ENCODE peak calls at places on chromosome 9, in nine cellular contexts. U is frontal cortex; E is sigmoid colon; R is astrocyte of the spinal cord; K is activated naive CD4-positive, alpha-beta T cell; C is GDM1; T is foreskin fibroblast; X is T-helper 17 cell; D is EH. H is an unnamed sample.
A peak's percentile ranks its signal among the peaks of the same experiment; 100 is the strongest.

GRCh38 chr9:70435948-70436347 is 21.5 kb upstream of the KLF9 start:
- DNase-seq in X (no peak), U (no peak), C (no peak), D (peak; percentile 91), E (no peak), R (peak; percentile 83), T (peak; percentile 91), K (no peak), H (peak; percentile 81)

GRCh38 chr9:91705386-91705785 is 244.6 kb downstream of the ROR2 start:
- DNase-seq in E (no peak), K (no peak), C (no peak), T (no peak), D (no peak), X (no peak), R (no peak), U (no peak), H (no peak)

GRCh38 chr9:69945671-69946141 is 97.9 kb upstream of the MAMDC2 start:
- DNase-seq in R (peak; percentile 48), X (no peak), D (peak; percentile 80), E (peak; percentile 78), K (no peak), C (no peak), U (no peak), T (peak; percentile 71), H (peak; percentile 57)

GRCh38 chr9:137049544-137050449 is 3.8 kb upstream of the NPDC1 start:
- DNase-seq in D (peak; percentile 51), T (peak; percentile 76), C (peak; percentile 40), R (peak; percentile 23), X (peak; percentile 48), U (peak; percentile 71), E (no peak), K (no peak), H (no peak)

GRCh38 chr9:96489482-96489979 is 39.6 kb downstream of the HABP4 start:
- DNase-seq in D (no peak), T (no peak), C (no peak), R (no peak), E (no peak), U (no peak), X (no peak), K (no peak), H (no peak)

GRCh38 chr9:95757483-95757882 is 118.0 kb upstream of the ERCC6L2 start:
- DNase-seq in C (no peak), T (no peak), K (no peak), R (no peak), X (no peak), E (no peak), D (no peak), U (no peak), H (no peak)

GRCh38 chr9:36781532-36781931 is 208.8 kb downstream of the MELK start:
- DNase-seq in T (peak; percentile 22), U (no peak), K (no peak), E (no peak), X (no peak), R (peak; percentile 3), C (no peak), D (peak; percentile 24), H (no peak)

GRCh38 chr9:86511614-86512360 is 157.6 kb upstream of the TUT7 start:
- DNase-seq in D (no peak), T (no peak), C (no peak), X (no peak), R (no peak), E (no peak), U (no peak), K (no peak), H (no peak)

GRCh38 chr9:85319946-85320345 is 421.8 kb downstream of the AGTPBP1 start:
- DNase-seq in K (no peak), E (no peak), R (no peak), T (no peak), D (no peak), C (no peak), U (no peak), X (no peak), H (no peak)

GRCh38 chr9:113056191-113057106 is at the start of gene ZFP37:
- DNase-seq in T (peak; percentile 98), K (peak; percentile 17), E (peak; percentile 98), D (peak; percentile 94), U (peak; percentile 89), R (peak; percentile 96), C (no peak), X (peak; percentile 59), H (peak; percentile 89)

GRCh38 chr9:82334286-82334685 is 345.7 kb downstream of the SPATA31D1 start:
- DNase-seq in U (no peak), T (peak; percentile 85), C (no peak), E (no peak), R (peak; percentile 12), D (peak; percentile 62), K (no peak), X (no peak), H (no peak)

GRCh38 chr9:133057006-133057405 is 4.8 kb upstream of the CEL start:
- DNase-seq in T (no peak), R (no peak), E (no peak), X (no peak), U (no peak), C (no peak), K (no peak), D (no peak), H (no peak)

GRCh38 chr9:129109952-129110739 is 447 bp downstream of the CRAT start:
- DNase-seq in X (no peak), U (peak; percentile 53), C (no peak), E (peak; percentile 74), D (peak; percentile 55), R (no peak), T (peak; percentile 60), K (no peak), H (no peak)

GRCh38 chr9:127886401-127886972 is 9.0 kb upstream of the AK1 start:
- DNase-seq in R (no peak), X (no peak), C (no peak), E (no peak), K (no peak), U (no peak), T (no peak), D (peak; percentile 34), H (no peak)

GRCh38 chr9:134544388-134545212 is 97.0 kb upstream of the COL5A1 start:
- DNase-seq in U (peak; percentile 43), T (peak; percentile 80), K (no peak), D (peak; percentile 88), C (no peak), E (peak; percentile 82), R (peak; percentile 78), X (no peak), H (peak; percentile 67)

GRCh38 chr9:37976714-37977477 is 73.0 kb upstream of the SLC25A51 start:
- DNase-seq in D (peak; percentile 94), K (no peak), E (peak; percentile 78), X (no peak), T (peak; percentile 92), C (no peak), R (peak; percentile 93), U (no peak), H (peak; percentile 90)

GRCh38 chr9:129801504-129801903 is 1.5 kb upstream of the TOR1B start:
- DNase-seq in E (no peak), C (no peak), D (no peak), U (no peak), K (no peak), T (no peak), R (no peak), X (no peak), H (no peak)

GRCh38 chr9:115034801-115035200 is 83.2 kb downstream of the TNC start:
- DNase-seq in E (no peak), K (no peak), U (no peak), R (peak; percentile 89), T (peak; percentile 84), C (no peak), D (peak; percentile 89), X (no peak), H (peak; percentile 66)

GRCh38 chr9:15146121-15146820 is 160.7 kb downstream of the TTC39B start:
- DNase-seq in D (no peak), R (no peak), K (no peak), T (no peak), E (no peak), X (no peak), C (no peak), U (no peak), H (no peak)

GRCh38 chr9:138098908-138099791 is 221.6 kb downstream of the CACNA1B start:
- DNase-seq in T (no peak), U (peak; percentile 6), K (no peak), R (no peak), C (no peak), D (no peak), E (no peak), X (no peak), H (no peak)

GRCh38 chr9:112332272-112332671 is 1.1 kb downstream of the PTBP3 start:
- DNase-seq in D (peak; percentile 16), K (no peak), R (no peak), X (no peak), U (no peak), T (no peak), C (no peak), E (no peak), H (no peak)

GRCh38 chr9:18666987-18667772 is 193.2 kb downstream of the ADAMTSL1 start:
- DNase-seq in T (peak; percentile 20), C (no peak), E (no peak), K (no peak), D (peak; percentile 52), U (no peak), R (peak; percentile 23), X (no peak), H (no peak)

GRCh38 chr9:127773981-127774380 is 4.5 kb downstream of the SH2D3C start:
- DNase-seq in D (no peak), T (no peak), U (no peak), X (no peak), K (no peak), E (no peak), R (no peak), C (no peak), H (no peak)